ENCODE peak calls at places on chromosomes 3 and 15, in ten cellular contexts. One of them, this sample, is unnamed.

GRCh38 chr3:170145278-170145677 is 36.3 kb downstream of the PHC3 start:
- DNase-seq in NCI-H2029 treated with DMSO at 0.1 percent for 48 hours: no peak
- DNase-seq in stimulated activated CD4-positive, alpha-beta T cell treated with anti-CD3 and anti-CD28 coated beads, TNF-alpha, amount 100 ng/mL, for 4 hours: no peak
- DNase-seq in GM12865: no peak
- DNase-seq in adrenal gland: no peak
- DNase-seq in heart left ventricle: no peak
- DNase-seq in epithelial cell of prostate: no peak
- DNase-seq in tibial nerve: no peak
- DNase-seq in kidney epithelial cell: no peak
- DNase-seq in MCF 10A: no peak
- DNase-seq in this sample: no peak

GRCh38 chr3:135779590-135780235 is 185.8 kb upstream of the PPP2R3A start:
- DNase-seq in stimulated activated CD4-positive, alpha-beta T cell treated with anti-CD3 and anti-CD28 coated beads, TNF-alpha, amount 100 ng/mL, for 4 hours: no peak
- DNase-seq in heart left ventricle: no peak
- DNase-seq in MCF 10A: no peak
- DNase-seq in GM12865: no peak
- DNase-seq in adrenal gland: no peak
- DNase-seq in NCI-H2029 treated with DMSO at 0.1 percent for 48 hours: no peak
- DNase-seq in kidney epithelial cell: no peak
- DNase-seq in tibial nerve: no peak
- DNase-seq in epithelial cell of prostate: no peak
- DNase-seq in this sample: no peak

GRCh38 chr3:79419222-79419621 is 348.6 kb downstream of the ROBO1 start:
- DNase-seq in GM12865: no peak
- DNase-seq in kidney epithelial cell: no peak
- DNase-seq in tibial nerve: no peak
- DNase-seq in epithelial cell of prostate: no peak
- DNase-seq in NCI-H2029 treated with DMSO at 0.1 percent for 48 hours: no peak
- DNase-seq in adrenal gland: no peak
- DNase-seq in heart left ventricle: no peak
- DNase-seq in MCF 10A: no peak
- DNase-seq in stimulated activated CD4-positive, alpha-beta T cell treated with anti-CD3 and anti-CD28 coated beads, TNF-alpha, amount 100 ng/mL, for 4 hours: no peak
- DNase-seq in this sample: no peak

GRCh38 chr3:24513463-24513862 is 18.8 kb upstream of the THRB start:
- DNase-seq in adrenal gland: no peak
- DNase-seq in NCI-H2029 treated with DMSO at 0.1 percent for 48 hours: no peak
- DNase-seq in heart left ventricle: no peak
- DNase-seq in GM12865: no peak
- DNase-seq in kidney epithelial cell: no peak
- DNase-seq in tibial nerve: no peak
- DNase-seq in epithelial cell of prostate: no peak
- DNase-seq in MCF 10A: no peak
- DNase-seq in stimulated activated CD4-positive, alpha-beta T cell treated with anti-CD3 and anti-CD28 coated beads, TNF-alpha, amount 100 ng/mL, for 4 hours: no peak
- DNase-seq in this sample: no peak

GRCh38 chr15:58523634-58524033 is 91.8 kb downstream of the LIPC start:
- DNase-seq in adrenal gland: peak; percentile 48
- DNase-seq in MCF 10A: no peak
- DNase-seq in epithelial cell of prostate: no peak
- DNase-seq in tibial nerve: no peak
- DNase-seq in stimulated activated CD4-positive, alpha-beta T cell treated with anti-CD3 and anti-CD28 coated beads, TNF-alpha, amount 100 ng/mL, for 4 hours: no peak
- DNase-seq in heart left ventricle: no peak
- DNase-seq in GM12865: no peak
- DNase-seq in kidney epithelial cell: no peak
- DNase-seq in NCI-H2029 treated with DMSO at 0.1 percent for 48 hours: no peak
- DNase-seq in this sample: no peak

GRCh38 chr3:176214758-176215157 is 982.5 kb downstream of the TBL1XR1 start:
- DNase-seq in stimulated activated CD4-positive, alpha-beta T cell treated with anti-CD3 and anti-CD28 coated beads, TNF-alpha, amount 100 ng/mL, for 4 hours: no peak
- DNase-seq in MCF 10A: no peak
- DNase-seq in epithelial cell of prostate: no peak
- DNase-seq in tibial nerve: no peak
- DNase-seq in adrenal gland: no peak
- DNase-seq in heart left ventricle: no peak
- DNase-seq in NCI-H2029 treated with DMSO at 0.1 percent for 48 hours: no peak
- DNase-seq in kidney epithelial cell: no peak
- DNase-seq in GM12865: no peak
- DNase-seq in this sample: no peak

GRCh38 chr15:85545185-85545584 is 164.8 kb downstream of the AKAP13 start:
- DNase-seq in GM12865: no peak
- DNase-seq in MCF 10A: peak; percentile 38
- DNase-seq in heart left ventricle: no peak
- DNase-seq in NCI-H2029 treated with DMSO at 0.1 percent for 48 hours: no peak
- DNase-seq in adrenal gland: no peak
- DNase-seq in stimulated activated CD4-positive, alpha-beta T cell treated with anti-CD3 and anti-CD28 coated beads, TNF-alpha, amount 100 ng/mL, for 4 hours: no peak
- DNase-seq in epithelial cell of prostate: no peak
- DNase-seq in tibial nerve: peak; percentile 61
- DNase-seq in kidney epithelial cell: no peak
- DNase-seq in this sample: no peak

GRCh38 chr3:188286087-188286513 is 132.1 kb downstream of the LPP start:
- DNase-seq in kidney epithelial cell: peak; percentile 99
- DNase-seq in heart left ventricle: no peak
- DNase-seq in epithelial cell of prostate: peak; percentile 75
- DNase-seq in GM12865: no peak
- DNase-seq in tibial nerve: peak; percentile 69
- DNase-seq in adrenal gland: peak; percentile 80
- DNase-seq in NCI-H2029 treated with DMSO at 0.1 percent for 48 hours: no peak
- DNase-seq in stimulated activated CD4-positive, alpha-beta T cell treated with anti-CD3 and anti-CD28 coated beads, TNF-alpha, amount 100 ng/mL, for 4 hours: no peak
- DNase-seq in MCF 10A: peak; percentile 95
- DNase-seq in this sample: no peak

GRCh38 chr3:72756900-72757299 is 91.3 kb downstream of the SHQ1 start:
- DNase-seq in kidney epithelial cell: no peak
- DNase-seq in heart left ventricle: no peak
- DNase-seq in tibial nerve: no peak
- DNase-seq in NCI-H2029 treated with DMSO at 0.1 percent for 48 hours: no peak
- DNase-seq in epithelial cell of prostate: no peak
- DNase-seq in GM12865: peak; percentile 89
- DNase-seq in stimulated activated CD4-positive, alpha-beta T cell treated with anti-CD3 and anti-CD28 coated beads, TNF-alpha, amount 100 ng/mL, for 4 hours: no peak
- DNase-seq in adrenal gland: no peak
- DNase-seq in MCF 10A: no peak
- DNase-seq in this sample: no peak

GRCh38 chr3:188164248-188164687 is 10.3 kb downstream of the LPP start:
- DNase-seq in NCI-H2029 treated with DMSO at 0.1 percent for 48 hours: no peak
- DNase-seq in MCF 10A: peak; percentile 50
- DNase-seq in stimulated activated CD4-positive, alpha-beta T cell treated with anti-CD3 and anti-CD28 coated beads, TNF-alpha, amount 100 ng/mL, for 4 hours: no peak
- DNase-seq in tibial nerve: no peak
- DNase-seq in heart left ventricle: no peak
- DNase-seq in GM12865: no peak
- DNase-seq in adrenal gland: no peak
- DNase-seq in epithelial cell of prostate: peak; percentile 58
- DNase-seq in kidney epithelial cell: no peak
- DNase-seq in this sample: no peak

GRCh38 chr3:109072208-109072607 is 45.7 kb downstream of the MORC1 start:
- DNase-seq in adrenal gland: no peak
- DNase-seq in stimulated activated CD4-positive, alpha-beta T cell treated with anti-CD3 and anti-CD28 coated beads, TNF-alpha, amount 100 ng/mL, for 4 hours: no peak
- DNase-seq in NCI-H2029 treated with DMSO at 0.1 percent for 48 hours: no peak
- DNase-seq in epithelial cell of prostate: no peak
- DNase-seq in kidney epithelial cell: no peak
- DNase-seq in tibial nerve: no peak
- DNase-seq in heart left ventricle: no peak
- DNase-seq in GM12865: peak; percentile 47
- DNase-seq in MCF 10A: no peak
- DNase-seq in this sample: no peak

GRCh38 chr3:61158152-61158551 is 93.1 kb downstream of the FHIT start:
- DNase-seq in NCI-H2029 treated with DMSO at 0.1 percent for 48 hours: no peak
- DNase-seq in epithelial cell of prostate: no peak
- DNase-seq in heart left ventricle: no peak
- DNase-seq in MCF 10A: no peak
- DNase-seq in stimulated activated CD4-positive, alpha-beta T cell treated with anti-CD3 and anti-CD28 coated beads, TNF-alpha, amount 100 ng/mL, for 4 hours: no peak
- DNase-seq in tibial nerve: no peak
- DNase-seq in kidney epithelial cell: no peak
- DNase-seq in GM12865: no peak
- DNase-seq in adrenal gland: no peak
- DNase-seq in this sample: peak; percentile 70

GRCh38 chr3:14132689-14133088 is 7.8 kb downstream of the TMEM43 start:
- DNase-seq in heart left ventricle: no peak
- DNase-seq in tibial nerve: no peak
- DNase-seq in MCF 10A: no peak
- DNase-seq in GM12865: no peak
- DNase-seq in epithelial cell of prostate: no peak
- DNase-seq in kidney epithelial cell: no peak
- DNase-seq in stimulated activated CD4-positive, alpha-beta T cell treated with anti-CD3 and anti-CD28 coated beads, TNF-alpha, amount 100 ng/mL, for 4 hours: no peak
- DNase-seq in adrenal gland: no peak
- DNase-seq in NCI-H2029 treated with DMSO at 0.1 percent for 48 hours: no peak
- DNase-seq in this sample: no peak

GRCh38 chr3:152826476-152826875 is 8.5 kb upstream of the P2RY1 start:
- DNase-seq in tibial nerve: no peak
- DNase-seq in NCI-H2029 treated with DMSO at 0.1 percent for 48 hours: no peak
- DNase-seq in adrenal gland: no peak
- DNase-seq in epithelial cell of prostate: no peak
- DNase-seq in heart left ventricle: no peak
- DNase-seq in MCF 10A: no peak
- DNase-seq in GM12865: no peak
- DNase-seq in stimulated activated CD4-positive, alpha-beta T cell treated with anti-CD3 and anti-CD28 coated beads, TNF-alpha, amount 100 ng/mL, for 4 hours: no peak
- DNase-seq in kidney epithelial cell: no peak
- DNase-seq in this sample: no peak

GRCh38 chr3:45154641-45155147 is 8.5 kb upstream of the CDCP1 start:
- DNase-seq in stimulated activated CD4-positive, alpha-beta T cell treated with anti-CD3 and anti-CD28 coated beads, TNF-alpha, amount 100 ng/mL, for 4 hours: no peak
- DNase-seq in tibial nerve: no peak
- DNase-seq in GM12865: no peak
- DNase-seq in epithelial cell of prostate: peak; percentile 88
- DNase-seq in adrenal gland: no peak
- DNase-seq in kidney epithelial cell: peak; percentile 66
- DNase-seq in MCF 10A: peak; percentile 75
- DNase-seq in heart left ventricle: no peak
- DNase-seq in NCI-H2029 treated with DMSO at 0.1 percent for 48 hours: no peak
- DNase-seq in this sample: no peak

GRCh38 chr3:40317061-40317676 is 7.7 kb downstream of the EIF1B start:
- DNase-seq in MCF 10A: peak; percentile 68
- DNase-seq in adrenal gland: peak; percentile 68
- DNase-seq in GM12865: peak; percentile 77
- DNase-seq in NCI-H2029 treated with DMSO at 0.1 percent for 48 hours: peak; percentile 68
- DNase-seq in heart left ventricle: no peak
- DNase-seq in stimulated activated CD4-positive, alpha-beta T cell treated with anti-CD3 and anti-CD28 coated beads, TNF-alpha, amount 100 ng/mL, for 4 hours: no peak
- DNase-seq in tibial nerve: peak; percentile 67
- DNase-seq in kidney epithelial cell: no peak
- DNase-seq in epithelial cell of prostate: peak; percentile 6
- DNase-seq in this sample: peak; percentile 54

GRCh38 chr3:197425485-197426131 is 127.2 kb upstream of the DLG1 start:
- DNase-seq in stimulated activated CD4-positive, alpha-beta T cell treated with anti-CD3 and anti-CD28 coated beads, TNF-alpha, amount 100 ng/mL, for 4 hours: no peak
- DNase-seq in kidney epithelial cell: no peak
- DNase-seq in heart left ventricle: no peak
- DNase-seq in epithelial cell of prostate: no peak
- DNase-seq in MCF 10A: no peak
- DNase-seq in NCI-H2029 treated with DMSO at 0.1 percent for 48 hours: no peak
- DNase-seq in GM12865: no peak
- DNase-seq in tibial nerve: no peak
- DNase-seq in adrenal gland: no peak
- DNase-seq in this sample: no peak

GRCh38 chr3:102671005-102671404 is 236.2 kb downstream of the ZPLD1 start:
- DNase-seq in MCF 10A: no peak
- DNase-seq in NCI-H2029 treated with DMSO at 0.1 percent for 48 hours: no peak
- DNase-seq in adrenal gland: no peak
- DNase-seq in GM12865: no peak
- DNase-seq in stimulated activated CD4-positive, alpha-beta T cell treated with anti-CD3 and anti-CD28 coated beads, TNF-alpha, amount 100 ng/mL, for 4 hours: no peak
- DNase-seq in kidney epithelial cell: no peak
- DNase-seq in epithelial cell of prostate: no peak
- DNase-seq in heart left ventricle: no peak
- DNase-seq in tibial nerve: no peak
- DNase-seq in this sample: no peak

GRCh38 chr3:168847293-168847883 is 751.7 kb upstream of the GOLIM4 start:
- DNase-seq in heart left ventricle: no peak
- DNase-seq in GM12865: peak; percentile 59
- DNase-seq in stimulated activated CD4-positive, alpha-beta T cell treated with anti-CD3 and anti-CD28 coated beads, TNF-alpha, amount 100 ng/mL, for 4 hours: no peak
- DNase-seq in NCI-H2029 treated with DMSO at 0.1 percent for 48 hours: peak; percentile 17
- DNase-seq in tibial nerve: no peak
- DNase-seq in adrenal gland: no peak
- DNase-seq in MCF 10A: peak; percentile 54
- DNase-seq in epithelial cell of prostate: no peak
- DNase-seq in kidney epithelial cell: peak; percentile 7
- DNase-seq in this sample: peak; percentile 53

GRCh38 chr3:923161-923910 is 169.5 kb upstream of the CNTN6 start:
- DNase-seq in heart left ventricle: no peak
- DNase-seq in kidney epithelial cell: peak; percentile 39
- DNase-seq in stimulated activated CD4-positive, alpha-beta T cell treated with anti-CD3 and anti-CD28 coated beads, TNF-alpha, amount 100 ng/mL, for 4 hours: no peak
- DNase-seq in adrenal gland: no peak
- DNase-seq in NCI-H2029 treated with DMSO at 0.1 percent for 48 hours: no peak
- DNase-seq in MCF 10A: no peak
- DNase-seq in tibial nerve: no peak
- DNase-seq in GM12865: no peak
- DNase-seq in epithelial cell of prostate: no peak
- DNase-seq in this sample: no peak

GRCh38 chr15:31096563-31096962 is 5.0 kb downstream of the TRPM1 start:
- DNase-seq in stimulated activated CD4-positive, alpha-beta T cell treated with anti-CD3 and anti-CD28 coated beads, TNF-alpha, amount 100 ng/mL, for 4 hours: no peak
- DNase-seq in epithelial cell of prostate: no peak
- DNase-seq in kidney epithelial cell: no peak
- DNase-seq in tibial nerve: no peak
- DNase-seq in heart left ventricle: no peak
- DNase-seq in adrenal gland: no peak
- DNase-seq in GM12865: no peak
- DNase-seq in NCI-H2029 treated with DMSO at 0.1 percent for 48 hours: no peak
- DNase-seq in MCF 10A: no peak
- DNase-seq in this sample: no peak

GRCh38 chr3:107377151-107377550 is at the start of gene CCDC54:
- DNase-seq in kidney epithelial cell: peak; percentile 53
- DNase-seq in GM12865: no peak
- DNase-seq in adrenal gland: no peak
- DNase-seq in MCF 10A: no peak
- DNase-seq in epithelial cell of prostate: no peak
- DNase-seq in NCI-H2029 treated with DMSO at 0.1 percent for 48 hours: no peak
- DNase-seq in tibial nerve: no peak
- DNase-seq in heart left ventricle: no peak
- DNase-seq in stimulated activated CD4-positive, alpha-beta T cell treated with anti-CD3 and anti-CD28 coated beads, TNF-alpha, amount 100 ng/mL, for 4 hours: no peak
- DNase-seq in this sample: no peak